ENCODE peak calls at places on chromosomes 2 and 18, in eight cellular contexts. A is WTC11, G is progenitor cell of endocrine pancreas, R is spleen, M is RWPE1, D is HCT116, O is fibroblast of lung, Z is choroid plexus epithelial cell. I is an unnamed sample.

GRCh38 chr18:11096411-11096810 is 53.0 kb downstream of the PIEZO2 start:
- DNase-seq in A (no peak), G (no peak), R (no peak), M (no peak), D (no peak), O (no peak), Z (peak; percentile 18), I (no peak)

GRCh38 chr2:59025157-59025757 is 784.1 kb upstream of the FANCL start:
- DNase-seq in A (peak; percentile 74), G (peak; percentile 24), R (peak; percentile 76), M (peak; percentile 10), D (peak; percentile 8), O (peak; percentile 14), Z (peak; percentile 63), I (peak; percentile 76)

GRCh38 chr2:152046940-152047339 is 51.9 kb downstream of the CACNB4 start:
- DNase-seq in A (no peak), G (no peak), R (no peak), M (no peak), D (no peak), O (no peak), Z (no peak), I (no peak)

GRCh38 chr18:3688682-3689081 is 238.7 kb downstream of the TGIF1 start:
- DNase-seq in A (no peak), G (no peak), R (no peak), M (peak; percentile 34), D (no peak), O (peak; percentile 98), Z (peak; percentile 89), I (no peak)

GRCh38 chr2:210443527-210443926 is 33.0 kb downstream of the LANCL1 start:
- DNase-seq in A (peak; percentile 12), G (no peak), R (no peak), M (no peak), D (no peak), O (no peak), Z (no peak), I (no peak)

GRCh38 chr2:231223458-231223970 is 25.1 kb downstream of the ARMC9 start:
- DNase-seq in A (no peak), G (no peak), R (no peak), M (no peak), D (no peak), O (no peak), Z (no peak), I (no peak)

GRCh38 chr2:109387221-109387735 is 226.5 kb downstream of the SEPTIN10 start:
- DNase-seq in A (no peak), G (no peak), R (peak; percentile 41), M (no peak), D (no peak), O (no peak), Z (no peak), I (no peak)

GRCh38 chr2:191977754-191978153 is 130.9 kb upstream of the CAVIN2 start:
- DNase-seq in A (no peak), G (no peak), R (no peak), M (no peak), D (no peak), O (no peak), Z (no peak), I (no peak)

GRCh38 chr2:120712180-120712678 is 23.4 kb upstream of the GLI2 start:
- DNase-seq in A (no peak), G (no peak), R (peak; percentile 69), M (no peak), D (no peak), O (peak; percentile 72), Z (peak; percentile 20), I (no peak)

GRCh38 chr2:43407826-43408783 is 181.7 kb upstream of the ZFP36L2 start:
- DNase-seq in A (no peak), G (no peak), R (no peak), M (no peak), D (no peak), O (peak; percentile 41), Z (no peak), I (no peak)

GRCh38 chr2:70902067-70902442 is 33.6 kb upstream of the ATP6V1B1 start:
- DNase-seq in A (no peak), G (no peak), R (no peak), M (no peak), D (no peak), O (peak; percentile 19), Z (no peak), I (no peak)

GRCh38 chr2:180656455-180656847 is 324.0 kb upstream of the UBE2E3 start:
- DNase-seq in A (no peak), G (no peak), R (no peak), M (peak; percentile 86), D (peak; percentile 80), O (peak; percentile 87), Z (peak; percentile 18), I (no peak)

GRCh38 chr2:180653481-180653880 is 326.9 kb upstream of the UBE2E3 start:
- DNase-seq in A (no peak), G (no peak), R (no peak), M (no peak), D (no peak), O (no peak), Z (no peak), I (no peak)

GRCh38 chr2:180655393-180655792 is 325.0 kb upstream of the UBE2E3 start:
- DNase-seq in A (no peak), G (no peak), R (no peak), M (no peak), D (no peak), O (peak; percentile 40), Z (no peak), I (no peak)

GRCh38 chr2:180657054-180657453 is 323.4 kb upstream of the UBE2E3 start:
- DNase-seq in A (no peak), G (no peak), R (no peak), M (no peak), D (peak; percentile 48), O (peak; percentile 90), Z (peak; percentile 67), I (no peak)

GRCh38 chr2:180655842-180656454 is 324.5 kb upstream of the UBE2E3 start:
- DNase-seq in A (no peak), G (no peak), R (no peak), M (no peak), D (no peak), O (no peak), Z (no peak), I (no peak)
- TF ChIP-seq CTCF in A (no peak), G (peak; percentile 42), R (no peak), M (no peak), D (no peak), O (no peak), Z (peak; percentile 24), I (peak; percentile 71)

GRCh38 chr18:46672062-46672970 is 15.3 kb upstream of the LOXHD1 start:
- DNase-seq in A (no peak), G (no peak), R (no peak), M (no peak), D (no peak), O (peak; percentile 58), Z (no peak), I (no peak)
- TF ChIP-seq CTCF in A (no peak), G (no peak), R (no peak), M (no peak), D (no peak), O (no peak), Z (no peak), I (no peak)

GRCh38 chr18:22723741-22724140 is 209.4 kb upstream of the RBBP8 start:
- DNase-seq in A (no peak), G (no peak), R (no peak), M (no peak), D (no peak), O (no peak), Z (no peak), I (no peak)
- TF ChIP-seq CTCF in A (no peak), G (no peak), R (no peak), M (no peak), D (no peak), O (no peak), Z (no peak), I (no peak)

GRCh38 chr2:112942654-112943002 is 31.7 kb downstream of the IL37 start:
- DNase-seq in A (no peak), G (no peak), R (no peak), M (peak; percentile 36), D (no peak), O (no peak), Z (peak; percentile 39), I (no peak)

GRCh38 chr2:112940859-112941258 is 29.9 kb downstream of the IL37 start:
- DNase-seq in A (no peak), G (no peak), R (no peak), M (no peak), D (no peak), O (no peak), Z (no peak), I (no peak)

GRCh38 chr2:112939425-112939824 is 28.5 kb downstream of the IL37 start:
- DNase-seq in A (no peak), G (no peak), R (no peak), M (no peak), D (no peak), O (no peak), Z (no peak), I (no peak)

GRCh38 chr2:112944971-112945370 is 32.8 kb upstream of the IL36G start:
- DNase-seq in A (no peak), G (no peak), R (no peak), M (no peak), D (no peak), O (no peak), Z (no peak), I (no peak)

DNA sequence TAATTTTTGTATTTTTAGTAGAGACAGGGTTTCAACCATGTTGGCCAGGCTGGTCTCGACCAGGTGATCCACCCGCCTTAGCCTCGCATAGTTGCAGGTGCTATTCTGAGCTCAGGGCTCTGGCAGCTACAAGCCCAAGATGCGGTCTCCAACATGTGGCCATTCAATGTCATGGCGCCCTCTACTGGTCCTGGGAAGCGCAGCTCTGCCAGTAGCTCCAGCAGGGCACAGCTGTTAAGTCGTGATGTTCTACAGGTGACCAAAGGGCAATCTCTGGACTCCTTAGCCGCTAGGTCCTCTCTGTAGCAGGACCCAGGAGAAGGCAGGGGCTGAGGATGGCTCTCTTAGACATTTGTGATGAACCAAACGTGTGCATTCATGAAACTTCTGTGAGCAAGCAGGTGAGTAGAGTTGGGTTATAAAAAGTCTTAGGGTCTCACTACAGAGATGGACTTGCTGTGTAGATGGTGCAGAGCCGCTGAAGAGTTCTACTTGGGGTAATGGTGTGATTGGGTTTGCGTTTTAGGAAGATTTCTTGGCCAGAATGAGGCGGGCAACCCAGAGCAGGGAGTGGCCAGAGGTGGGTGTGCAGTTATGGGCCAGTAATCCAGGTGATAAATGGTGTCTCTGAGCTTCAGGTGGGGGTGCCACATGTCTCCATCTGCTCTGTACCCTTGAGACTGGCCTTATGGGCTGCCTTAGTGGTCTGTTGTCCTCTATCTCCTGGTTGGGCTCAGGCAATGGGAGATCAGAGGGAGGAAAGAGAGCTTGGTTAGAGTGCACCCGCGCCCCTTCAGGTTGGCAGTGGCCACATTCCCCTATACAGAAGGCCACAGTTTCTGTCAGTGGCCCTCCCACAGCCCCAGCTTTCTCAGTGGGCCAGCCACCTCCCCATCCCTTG is 31.0 kb downstream of the IL37 start:
- DNase-seq in A (peak; percentile 89), G (peak; percentile 64), R (peak; percentile 86), M (peak; percentile 63), D (peak; percentile 64), O (peak; percentile 63), Z (peak; percentile 89), I (peak; percentile 85)
- TF ChIP-seq CTCF in A (peak; percentile 71), G (peak; percentile 84), R (peak; percentile 71), M (peak; percentile 86), D (peak; percentile 75), O (peak; percentile 90), Z (peak; percentile 98), I (peak; percentile 83)